ENCODE peak calls at places on chromosomes 1 and 21, in four cellular contexts. A is head of caudate nucleus, H is HuH-7.5, T is GM04504. C is an unnamed sample.

GRCh38 chr1:231206856-231207255 is 34.2 kb upstream of the GNPAT start:
- DNase-seq in T (no peak), H (no peak), A (no peak), C (peak)

GRCh38 chr21:44500111-44500510 is 39.9 kb downstream of the KRTAP10-1 start:
- DNase-seq in A (no peak), T (no peak), H (no peak), C (no peak)

GRCh38 chr21:42751866-42752265 is 98.4 kb downstream of the PDE9A start:
- DNase-seq in T (no peak), A (no peak), H (no peak), C (no peak)

GRCh38 chr1:36576118-36576517 is 93.4 kb upstream of the CSF3R start:
- DNase-seq in T (peak), H (peak), A (peak), C (peak)

GRCh38 chr1:12153181-12153785 is 13.5 kb upstream of the TNFRSF1B start:
- DNase-seq in A (no peak), T (peak), H (no peak), C (no peak)

GRCh38 chr1:243316366-243316989 is 60.6 kb downstream of the SDCCAG8 start:
- DNase-seq in T (no peak), H (no peak), A (peak), C (no peak)

GRCh38 chr1:180815188-180815587 is 97.5 kb upstream of the KIAA1614 start:
- DNase-seq in H (no peak), A (no peak), T (no peak), C (no peak)

GRCh38 chr1:151157067-151157531 is 650 bp downstream of the TNFAIP8L2 start:
- DNase-seq in H (no peak), T (no peak), A (no peak), C (no peak)

GRCh38 chr1:201809876-201810275 is 19.1 kb upstream of the IPO9 start:
- DNase-seq in H (no peak), A (no peak), T (no peak), C (no peak)

GRCh38 chr1:93692983-93693591 is 11.4 kb upstream of the BCAR3 start:
- DNase-seq in H (no peak), A (no peak), T (peak), C (peak)

GRCh38 chr1:246772686-246773085 is 48.5 kb downstream of the SCCPDH start:
- DNase-seq in H (no peak), A (no peak), T (no peak), C (no peak)

C was measured in epithelial cell of esophagus.